ENCODE peak calls at places on chromosomes 4 and X, in six cellular contexts. One of them, this sample, is unnamed.

GRCh38 chr4:176400816-176401461 is 81.2 kb downstream of the SPCS3 start:
- DNase-seq in right lobe of liver: no peak
- DNase-seq in body of pancreas: no peak
- DNase-seq in fibroblast of mammary gland: peak; percentile 77
- DNase-seq in Calu3: no peak
- DNase-seq in activated CD8-positive, alpha-beta T cell treated with anti-CD3 and anti-CD28 coated beads for 36 hours: no peak
- DNase-seq in this sample: no peak

GRCh38 chrX:52979993-52980392 is 21.7 kb upstream of the FAM156A start:
- DNase-seq in fibroblast of mammary gland: no peak
- DNase-seq in Calu3: no peak
- DNase-seq in body of pancreas: no peak
- DNase-seq in activated CD8-positive, alpha-beta T cell treated with anti-CD3 and anti-CD28 coated beads for 36 hours: no peak
- DNase-seq in right lobe of liver: no peak
- DNase-seq in this sample: no peak

GRCh38 chrX:81577028-81577427 is 375.1 kb downstream of the SH3BGRL start:
- DNase-seq in Calu3: no peak
- DNase-seq in fibroblast of mammary gland: no peak
- DNase-seq in right lobe of liver: no peak
- DNase-seq in body of pancreas: no peak
- DNase-seq in activated CD8-positive, alpha-beta T cell treated with anti-CD3 and anti-CD28 coated beads for 36 hours: no peak
- DNase-seq in this sample: no peak

GRCh38 chr4:184924516-184924915 is 93.8 kb upstream of the HELT start:
- DNase-seq in right lobe of liver: no peak
- DNase-seq in Calu3: no peak
- DNase-seq in body of pancreas: no peak
- DNase-seq in activated CD8-positive, alpha-beta T cell treated with anti-CD3 and anti-CD28 coated beads for 36 hours: no peak
- DNase-seq in fibroblast of mammary gland: no peak
- DNase-seq in this sample: no peak

GRCh38 chr4:78644744-78645330 is 93.3 kb downstream of the ANXA3 start:
- DNase-seq in Calu3: peak; percentile 49
- DNase-seq in right lobe of liver: peak; percentile 53
- DNase-seq in fibroblast of mammary gland: peak; percentile 90
- DNase-seq in activated CD8-positive, alpha-beta T cell treated with anti-CD3 and anti-CD28 coated beads for 36 hours: peak; percentile 70
- DNase-seq in body of pancreas: peak; percentile 55
- DNase-seq in this sample: peak; percentile 73

GRCh38 chrX:20315140-20315539 is 48.4 kb upstream of the RPS6KA3 start:
- DNase-seq in activated CD8-positive, alpha-beta T cell treated with anti-CD3 and anti-CD28 coated beads for 36 hours: no peak
- DNase-seq in body of pancreas: no peak
- DNase-seq in right lobe of liver: no peak
- DNase-seq in fibroblast of mammary gland: no peak
- DNase-seq in Calu3: peak; percentile 8
- DNase-seq in this sample: no peak

GRCh38 chrX:143296521-143296920 is 220.8 kb downstream of the SPANXN3 start:
- DNase-seq in body of pancreas: no peak
- DNase-seq in Calu3: no peak
- DNase-seq in right lobe of liver: no peak
- DNase-seq in activated CD8-positive, alpha-beta T cell treated with anti-CD3 and anti-CD28 coated beads for 36 hours: no peak
- DNase-seq in fibroblast of mammary gland: no peak
- DNase-seq in this sample: no peak

GRCh38 chrX:154719132-154719675 is 31.7 kb downstream of the GAB3 start:
- DNase-seq in Calu3: no peak
- DNase-seq in fibroblast of mammary gland: peak; percentile 90
- DNase-seq in activated CD8-positive, alpha-beta T cell treated with anti-CD3 and anti-CD28 coated beads for 36 hours: peak; percentile 59
- DNase-seq in right lobe of liver: no peak
- DNase-seq in body of pancreas: no peak
- DNase-seq in this sample: peak; percentile 75

GRCh38 chrX:68511255-68511654 is 12.4 kb downstream of the YIPF6 start:
- DNase-seq in fibroblast of mammary gland: peak; percentile 55
- DNase-seq in Calu3: peak; percentile 48
- DNase-seq in right lobe of liver: no peak
- DNase-seq in activated CD8-positive, alpha-beta T cell treated with anti-CD3 and anti-CD28 coated beads for 36 hours: peak; percentile 28
- DNase-seq in body of pancreas: peak; percentile 18
- DNase-seq in this sample: peak; percentile 44

GRCh38 chrX:18026171-18026570 is 165.1 kb upstream of the RAI2 start:
- DNase-seq in Calu3: no peak
- DNase-seq in activated CD8-positive, alpha-beta T cell treated with anti-CD3 and anti-CD28 coated beads for 36 hours: peak; percentile 1
- DNase-seq in body of pancreas: no peak
- DNase-seq in right lobe of liver: no peak
- DNase-seq in fibroblast of mammary gland: peak; percentile 1
- DNase-seq in this sample: no peak

GRCh38 chrX:10197597-10198210 is 40.9 kb downstream of the CLCN4 start:
- DNase-seq in right lobe of liver: no peak
- DNase-seq in fibroblast of mammary gland: no peak
- DNase-seq in activated CD8-positive, alpha-beta T cell treated with anti-CD3 and anti-CD28 coated beads for 36 hours: no peak
- DNase-seq in body of pancreas: no peak
- DNase-seq in Calu3: no peak
- DNase-seq in this sample: no peak

GRCh38 chr4:87009095-87009648 is 74.4 kb downstream of the AFF1 start:
- DNase-seq in activated CD8-positive, alpha-beta T cell treated with anti-CD3 and anti-CD28 coated beads for 36 hours: no peak
- DNase-seq in fibroblast of mammary gland: no peak
- DNase-seq in right lobe of liver: no peak
- DNase-seq in Calu3: no peak
- DNase-seq in body of pancreas: no peak
- DNase-seq in this sample: peak; percentile 58

GRCh38 chr4:87005690-87006461 is 71.1 kb downstream of the AFF1 start:
- DNase-seq in activated CD8-positive, alpha-beta T cell treated with anti-CD3 and anti-CD28 coated beads for 36 hours: peak; percentile 74
- DNase-seq in fibroblast of mammary gland: no peak
- DNase-seq in Calu3: no peak
- DNase-seq in right lobe of liver: no peak
- DNase-seq in body of pancreas: no peak
- DNase-seq in this sample: no peak

GRCh38 chr4:87005369-87005689 is 70.5 kb downstream of the AFF1 start:
- DNase-seq in Calu3: no peak
- DNase-seq in fibroblast of mammary gland: no peak
- DNase-seq in right lobe of liver: no peak
- DNase-seq in activated CD8-positive, alpha-beta T cell treated with anti-CD3 and anti-CD28 coated beads for 36 hours: no peak
- DNase-seq in body of pancreas: no peak
- DNase-seq in this sample: no peak

GRCh38 chr4:87007345-87008181 is 72.8 kb downstream of the AFF1 start:
- DNase-seq in body of pancreas: peak; percentile 58
- DNase-seq in right lobe of liver: peak; percentile 77
- DNase-seq in activated CD8-positive, alpha-beta T cell treated with anti-CD3 and anti-CD28 coated beads for 36 hours: peak; percentile 68
- DNase-seq in Calu3: peak; percentile 19
- DNase-seq in fibroblast of mammary gland: peak; percentile 50
- DNase-seq in this sample: peak; percentile 60

DNA sequence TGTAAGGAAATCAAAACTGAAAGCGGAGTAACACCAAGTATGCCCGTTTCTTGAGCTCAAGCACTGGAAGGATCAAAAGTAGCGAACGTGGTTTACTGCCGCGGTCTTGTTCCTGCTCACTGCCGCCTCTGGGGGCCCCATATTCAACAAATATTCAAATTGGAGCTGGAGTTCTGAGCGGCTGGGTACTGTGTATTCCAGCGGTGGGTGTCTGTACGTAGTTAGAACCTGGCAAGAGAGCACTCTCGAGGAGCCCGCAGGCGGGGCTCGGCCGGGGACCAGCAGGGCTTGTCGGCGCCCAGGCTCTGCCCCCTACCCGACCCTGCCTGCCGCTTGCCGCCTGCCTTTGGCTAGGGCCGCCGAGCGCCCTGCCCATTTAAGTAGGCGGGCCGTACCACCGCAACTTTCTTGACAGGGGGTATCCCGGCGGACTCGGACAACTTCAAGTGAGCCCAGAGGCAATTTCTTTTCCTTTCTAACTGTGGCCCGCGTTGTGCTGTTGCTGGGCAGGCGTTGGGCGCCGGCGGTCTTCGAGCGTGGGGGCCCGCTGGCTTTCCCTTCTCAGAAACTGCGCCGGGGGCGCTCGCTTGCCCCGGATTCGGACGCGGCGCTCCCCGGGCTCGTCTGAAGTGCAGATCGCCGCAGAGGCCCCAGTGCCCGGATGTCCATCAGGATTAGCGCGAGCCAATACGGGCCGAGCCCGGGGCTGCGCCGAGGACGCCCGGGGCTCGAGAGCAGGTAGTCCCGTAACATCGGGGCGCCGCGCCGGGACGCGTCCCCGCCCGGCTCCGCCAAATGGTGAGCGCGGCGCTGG is 71.9 kb downstream of the AFF1 start:
- DNase-seq in body of pancreas: peak; percentile 93
- DNase-seq in fibroblast of mammary gland: peak; percentile 87
- DNase-seq in activated CD8-positive, alpha-beta T cell treated with anti-CD3 and anti-CD28 coated beads for 36 hours: peak; percentile 90
- DNase-seq in right lobe of liver: peak; percentile 96
- DNase-seq in Calu3: peak; percentile 86
- DNase-seq in this sample: peak; percentile 91
- TF ChIP-seq CTCF in body of pancreas: peak; percentile 43
- TF ChIP-seq CTCF in fibroblast of mammary gland: peak; percentile 22
- TF ChIP-seq CTCF in activated CD8-positive, alpha-beta T cell treated with anti-CD3 and anti-CD28 coated beads for 36 hours: peak; percentile 49
- TF ChIP-seq CTCF in right lobe of liver: peak; percentile 40
- TF ChIP-seq CTCF in Calu3: no peak
- TF ChIP-seq CTCF in this sample: peak; percentile 34

GRCh38 chrX:140701480-140701879 is 8.1 kb upstream of the LINC00632 start:
- DNase-seq in body of pancreas: no peak
- DNase-seq in right lobe of liver: no peak
- DNase-seq in fibroblast of mammary gland: peak; percentile 18
- DNase-seq in activated CD8-positive, alpha-beta T cell treated with anti-CD3 and anti-CD28 coated beads for 36 hours: peak; percentile 12
- DNase-seq in Calu3: no peak
- DNase-seq in this sample: no peak

DNA sequence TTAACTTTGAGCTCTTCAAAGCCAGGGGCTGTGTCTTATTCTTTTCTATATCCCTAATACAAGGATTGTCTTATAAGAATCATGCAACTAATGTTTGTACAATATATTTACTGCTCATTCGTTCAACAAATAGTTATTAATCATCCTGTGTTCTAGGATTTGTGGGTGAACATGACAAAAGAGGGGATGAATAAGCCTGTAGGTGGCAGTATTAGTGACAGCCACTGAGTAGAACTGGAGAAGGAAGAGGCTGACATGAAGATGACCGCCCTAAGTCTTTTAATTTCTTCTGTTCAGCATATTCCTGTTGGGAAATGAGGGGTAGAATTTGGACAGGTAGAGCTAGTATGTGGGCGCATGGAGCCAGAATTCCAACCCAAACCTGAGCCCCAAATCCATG is 11.9 kb upstream of the LINC00632 start:
- DNase-seq in Calu3: no peak
- DNase-seq in body of pancreas: no peak
- DNase-seq in fibroblast of mammary gland: no peak
- DNase-seq in right lobe of liver: no peak
- DNase-seq in activated CD8-positive, alpha-beta T cell treated with anti-CD3 and anti-CD28 coated beads for 36 hours: no peak
- DNase-seq in this sample: no peak
- TF ChIP-seq CTCF in Calu3: no peak
- TF ChIP-seq CTCF in body of pancreas: no peak
- TF ChIP-seq CTCF in fibroblast of mammary gland: no peak
- TF ChIP-seq CTCF in right lobe of liver: no peak
- TF ChIP-seq CTCF in activated CD8-positive, alpha-beta T cell treated with anti-CD3 and anti-CD28 coated beads for 36 hours: no peak
- TF ChIP-seq CTCF in this sample: no peak

DNA sequence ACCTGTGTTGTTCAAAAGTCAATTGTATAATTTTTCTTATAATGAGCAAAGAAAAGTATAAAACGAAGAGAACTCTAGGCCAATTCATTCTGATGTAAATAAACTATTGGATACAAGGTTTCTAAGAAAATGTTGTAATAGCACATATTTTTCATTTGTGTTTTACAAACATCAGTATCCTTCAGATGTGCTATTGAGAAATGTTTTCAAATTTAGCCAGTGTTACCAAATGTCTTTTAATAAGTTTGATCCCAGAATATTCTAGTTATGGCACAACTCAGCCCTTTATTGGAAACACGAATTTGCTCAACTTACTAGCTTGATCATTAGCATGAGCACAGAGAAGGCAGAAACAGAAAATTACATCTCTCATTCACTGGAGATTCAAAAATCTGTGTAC is 319.3 kb downstream of the IL15 start:
- DNase-seq in activated CD8-positive, alpha-beta T cell treated with anti-CD3 and anti-CD28 coated beads for 36 hours: no peak
- DNase-seq in Calu3: no peak
- DNase-seq in fibroblast of mammary gland: no peak
- DNase-seq in right lobe of liver: no peak
- DNase-seq in body of pancreas: no peak
- DNase-seq in this sample: no peak
- TF ChIP-seq CTCF in activated CD8-positive, alpha-beta T cell treated with anti-CD3 and anti-CD28 coated beads for 36 hours: no peak
- TF ChIP-seq CTCF in Calu3: no peak
- TF ChIP-seq CTCF in fibroblast of mammary gland: no peak
- TF ChIP-seq CTCF in right lobe of liver: no peak
- TF ChIP-seq CTCF in body of pancreas: no peak
- TF ChIP-seq CTCF in this sample: no peak

DNA sequence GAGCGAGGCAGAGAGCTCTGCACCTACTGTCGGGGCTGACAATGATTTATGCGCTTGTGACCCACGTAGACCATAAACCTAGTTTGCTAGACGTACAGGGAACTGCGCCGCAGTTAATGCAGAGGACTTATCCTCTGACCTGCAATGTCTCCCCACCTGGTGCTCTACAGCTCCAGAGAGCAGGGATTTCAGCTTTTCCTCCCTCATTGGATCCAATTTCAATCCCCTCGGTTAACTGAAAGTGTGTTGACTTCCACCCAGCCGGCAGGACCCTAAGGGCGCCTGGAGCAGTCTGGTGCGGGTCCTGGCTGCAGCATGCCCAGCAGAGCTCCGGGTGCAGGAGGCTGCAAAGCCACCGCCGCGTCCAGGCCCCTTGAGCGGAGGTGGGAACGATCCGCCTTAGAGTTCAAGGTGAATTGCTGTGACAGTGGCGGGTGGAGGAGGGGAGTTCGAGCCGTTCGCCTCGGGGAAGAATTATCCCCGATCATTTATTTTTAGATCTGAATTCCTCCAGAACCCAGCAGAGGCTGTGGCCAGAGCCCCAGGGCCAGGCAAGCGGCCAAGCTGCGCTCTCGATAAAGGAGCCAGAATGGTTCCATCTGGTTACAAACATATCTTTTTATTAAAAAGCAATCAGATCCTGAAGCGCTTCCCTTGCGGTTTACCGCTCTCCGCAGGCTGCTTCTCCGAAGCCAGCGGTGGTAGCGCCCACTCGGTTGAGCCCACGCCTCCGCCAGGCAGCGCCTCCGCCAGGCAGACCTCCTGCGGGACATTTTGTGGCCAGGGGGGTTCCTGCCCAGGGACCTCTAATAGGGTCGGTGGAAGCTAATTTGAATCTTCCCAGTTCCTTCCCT is 66.0 kb downstream of the FBXO8 start:
- DNase-seq in activated CD8-positive, alpha-beta T cell treated with anti-CD3 and anti-CD28 coated beads for 36 hours: peak; percentile 31
- DNase-seq in right lobe of liver: no peak
- DNase-seq in Calu3: peak; percentile 2
- DNase-seq in body of pancreas: peak; percentile 19
- DNase-seq in fibroblast of mammary gland: peak; percentile 59
- DNase-seq in this sample: no peak
- TF ChIP-seq CTCF in activated CD8-positive, alpha-beta T cell treated with anti-CD3 and anti-CD28 coated beads for 36 hours: no peak
- TF ChIP-seq CTCF in right lobe of liver: no peak
- TF ChIP-seq CTCF in Calu3: no peak
- TF ChIP-seq CTCF in body of pancreas: no peak
- TF ChIP-seq CTCF in fibroblast of mammary gland: no peak
- TF ChIP-seq CTCF in this sample: no peak

GRCh38 chrX:3585719-3586118 is 127.7 kb downstream of the PRKX start:
- DNase-seq in activated CD8-positive, alpha-beta T cell treated with anti-CD3 and anti-CD28 coated beads for 36 hours: no peak
- DNase-seq in body of pancreas: no peak
- DNase-seq in Calu3: no peak
- DNase-seq in fibroblast of mammary gland: no peak
- DNase-seq in right lobe of liver: no peak
- DNase-seq in this sample: no peak
- TF ChIP-seq CTCF in activated CD8-positive, alpha-beta T cell treated with anti-CD3 and anti-CD28 coated beads for 36 hours: no peak
- TF ChIP-seq CTCF in body of pancreas: no peak
- TF ChIP-seq CTCF in Calu3: no peak
- TF ChIP-seq CTCF in fibroblast of mammary gland: no peak
- TF ChIP-seq CTCF in right lobe of liver: no peak
- TF ChIP-seq CTCF in this sample: no peak

This sample was measured in CD14-positive monocyte.